ENCODE peak calls at places on chromosomes 1 and 21, in seven cellular contexts. H, Z, F, D, N, Q and J are unnamed samples.

GRCh38 chr21:46622226-46622625 is 13.2 kb upstream of the PRMT2 start:
- DNase-seq in N (no peak), F (no peak), H (peak), Z (peak), D (peak), Q (no peak), J (no peak)

GRCh38 chr1:94597701-94598100 is 56.1 kb upstream of the F3 start:
- DNase-seq in Z (no peak), Q (no peak), N (no peak), D (no peak), H (no peak), F (no peak), J (no peak)

GRCh38 chr1:116766616-116767469 is 12.6 kb downstream of the CD2 start:
- DNase-seq in D (no peak), N (no peak), Z (no peak), Q (no peak), F (no peak), H (no peak), J (no peak)

GRCh38 chr1:45407888-45408287 is 67.6 kb upstream of the MUTYH start:
- DNase-seq in H (no peak), D (no peak), N (no peak), Q (no peak), Z (no peak), F (no peak), J (no peak)

GRCh38 chr1:58500036-58500435 is 46.5 kb downstream of the OMA1 start:
- DNase-seq in D (no peak), Z (no peak), Q (no peak), F (no peak), N (no peak), H (no peak), J (no peak)

GRCh38 chr21:35603471-35603870 is 456.9 kb downstream of the SETD4 start:
- DNase-seq in Q (no peak), Z (peak), H (no peak), F (no peak), N (no peak), D (no peak), J (no peak)

GRCh38 chr1:98336472-98337118 is 324.9 kb upstream of the SNX7 start:
- DNase-seq in F (no peak), Q (no peak), N (no peak), Z (peak), H (peak), D (no peak), J (no peak)

GRCh38 chr1:102783487-102783886 is 324.8 kb downstream of the COL11A1 start:
- DNase-seq in N (no peak), H (no peak), D (no peak), Z (no peak), Q (no peak), F (no peak), J (no peak)

GRCh38 chr1:220159026-220159425 is 65.1 kb downstream of the IARS2 start:
- DNase-seq in D (no peak), N (no peak), Z (no peak), F (no peak), H (no peak), Q (no peak), J (no peak)
- TF ChIP-seq CTCF in D (no peak), N (no peak), Z (no peak), F (no peak), H (no peak), Q (no peak), J (no peak)

DNA sequence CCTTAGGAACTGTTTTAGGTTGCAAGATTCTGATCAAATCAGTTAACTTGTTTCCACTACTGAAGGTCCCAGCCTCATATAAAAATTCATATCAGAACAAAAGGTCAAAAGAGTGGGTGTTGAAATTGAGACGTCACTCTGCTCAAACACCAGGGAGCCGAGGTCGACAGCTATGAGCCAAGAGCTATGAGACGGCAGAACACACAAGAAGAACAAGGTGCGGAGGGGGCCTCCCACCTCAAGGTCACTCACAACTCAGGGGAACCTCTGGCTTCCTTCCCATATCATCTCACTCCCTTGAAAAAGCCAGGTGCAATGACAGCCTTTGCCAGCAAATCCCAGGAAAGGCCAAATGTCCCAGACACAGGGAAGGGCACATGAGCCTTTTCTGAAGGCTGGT is 749 bp downstream of the SEC16B start:
- DNase-seq in F (no peak), Z (peak), D (no peak), H (no peak), N (no peak), Q (peak), J (no peak)
- TF ChIP-seq POLR2A in F (no peak), Z (no peak), D (no peak), H (no peak), N (no peak), Q (no peak), J (no peak)

DNA sequence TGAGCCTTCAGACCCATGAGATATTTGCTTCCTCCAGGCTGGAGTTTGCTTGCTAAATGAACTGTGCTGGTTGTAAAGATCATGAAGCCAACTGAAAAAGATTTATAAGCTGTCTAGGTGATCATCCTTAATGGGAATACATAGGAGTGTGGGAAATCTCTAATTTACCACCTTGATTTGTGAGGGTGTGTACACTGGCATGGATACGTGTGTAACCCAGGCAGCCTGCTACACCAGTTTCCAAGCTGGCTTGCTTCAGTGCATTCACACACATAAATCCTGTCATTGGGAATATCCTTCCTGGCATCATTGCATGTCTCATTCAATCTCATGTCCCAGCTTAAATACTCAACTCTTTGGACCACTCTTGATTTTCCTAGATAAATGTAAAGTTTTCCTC is 57.6 kb upstream of the GNG12 start:
- DNase-seq in D (no peak), N (no peak), F (no peak), H (no peak), Z (no peak), Q (no peak), J (no peak)
- TF ChIP-seq CTCF in D (no peak), N (no peak), F (no peak), H (no peak), Z (no peak), Q (no peak), J (no peak)

DNA sequence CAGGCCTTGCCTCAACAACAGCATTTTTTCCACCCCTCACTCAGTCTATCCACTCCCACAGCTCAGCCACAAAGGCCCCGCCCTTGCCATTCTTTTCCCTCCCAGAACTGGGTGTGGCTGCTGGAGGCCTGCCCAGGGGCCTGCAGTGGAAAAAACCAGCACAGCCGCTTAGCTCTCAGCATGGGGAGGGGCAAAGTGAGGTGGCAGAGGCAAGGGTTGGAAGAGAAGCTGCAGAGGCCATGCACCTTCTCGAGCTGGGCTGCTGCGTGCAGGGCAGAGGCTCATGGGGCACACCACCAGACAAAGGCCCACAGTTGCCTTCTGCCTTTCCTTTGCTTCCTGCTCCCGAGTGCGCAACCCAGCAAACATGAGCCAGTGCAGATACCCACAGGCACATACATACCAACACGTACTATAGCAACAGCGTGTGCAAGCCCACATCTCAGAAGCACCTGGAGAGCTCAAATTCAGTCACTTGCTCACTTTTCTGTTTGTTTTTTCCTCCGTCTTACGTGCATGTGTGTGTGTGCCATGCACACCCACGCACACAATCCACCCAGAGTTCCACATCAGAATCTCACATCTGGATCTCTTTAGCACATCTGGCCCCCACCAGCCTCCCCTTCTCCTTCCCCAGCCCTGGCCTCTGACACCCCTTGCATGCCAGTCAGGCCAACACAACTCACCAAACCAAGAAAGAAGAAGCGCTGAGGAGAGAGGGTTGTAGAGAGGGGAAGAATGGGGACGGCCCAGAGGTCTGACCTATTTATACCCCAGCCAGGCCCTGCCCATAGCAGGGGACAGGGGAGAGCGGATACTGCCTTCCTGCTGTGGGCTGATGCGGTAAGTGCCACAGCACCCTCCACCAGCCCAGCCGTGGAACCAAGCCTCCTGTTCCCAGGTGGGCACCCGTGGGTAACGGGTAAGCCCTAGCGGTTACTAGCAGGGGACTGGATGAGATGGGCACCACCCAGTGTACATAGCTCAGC is at the start of gene S100A4:
- DNase-seq in Q (peak), F (peak), N (peak), H (peak), D (peak), Z (peak), J (peak)
- TF ChIP-seq POLR2A in Q (no peak), F (peak), N (no peak), H (peak), D (peak), Z (peak), J (peak)

GRCh38 chr1:5751833-5752714 is 240.2 kb downstream of the NPHP4 start:
- DNase-seq in N (no peak), F (no peak), Q (no peak), H (no peak), Z (no peak), D (no peak), J (no peak)
- TF ChIP-seq CTCF in N (no peak), F (no peak), Q (no peak), H (no peak), Z (no peak), D (no peak), J (no peak)

GRCh38 chr1:234907585-234908457 is 220.8 kb downstream of the TOMM20 start:
- DNase-seq in D (no peak), N (no peak), F (no peak), Q (no peak), H (no peak), Z (peak), J (no peak)
- TF ChIP-seq POLR2A in D (no peak), N (no peak), F (no peak), Q (no peak), H (no peak), Z (no peak), J (no peak)

GRCh38 chr1:50604580-50604979 is 181.3 kb upstream of the DMRTA2 start:
- DNase-seq in F (no peak), H (no peak), Z (no peak), Q (no peak), D (no peak), N (no peak), J (no peak)
- TF ChIP-seq CTCF in F (no peak), H (no peak), Z (no peak), Q (no peak), D (no peak), N (no peak), J (no peak)

GRCh38 chr1:110002695-110003094 is 18.1 kb downstream of the AHCYL1 start:
- DNase-seq in H (no peak), F (no peak), Q (no peak), N (no peak), Z (no peak), D (no peak), J (no peak)

GRCh38 chr1:110004583-110004982 is 20.0 kb downstream of the AHCYL1 start:
- DNase-seq in D (no peak), Q (no peak), N (no peak), Z (no peak), F (no peak), H (no peak), J (no peak)

GRCh38 chr1:110005971-110006370 is 21.4 kb downstream of the AHCYL1 start:
- DNase-seq in H (no peak), Q (no peak), F (no peak), D (no peak), Z (no peak), N (no peak), J (no peak)

GRCh38 chr1:110006516-110006915 is 22.0 kb downstream of the AHCYL1 start:
- DNase-seq in D (no peak), N (no peak), F (no peak), Z (no peak), H (no peak), Q (no peak), J (no peak)

DNA sequence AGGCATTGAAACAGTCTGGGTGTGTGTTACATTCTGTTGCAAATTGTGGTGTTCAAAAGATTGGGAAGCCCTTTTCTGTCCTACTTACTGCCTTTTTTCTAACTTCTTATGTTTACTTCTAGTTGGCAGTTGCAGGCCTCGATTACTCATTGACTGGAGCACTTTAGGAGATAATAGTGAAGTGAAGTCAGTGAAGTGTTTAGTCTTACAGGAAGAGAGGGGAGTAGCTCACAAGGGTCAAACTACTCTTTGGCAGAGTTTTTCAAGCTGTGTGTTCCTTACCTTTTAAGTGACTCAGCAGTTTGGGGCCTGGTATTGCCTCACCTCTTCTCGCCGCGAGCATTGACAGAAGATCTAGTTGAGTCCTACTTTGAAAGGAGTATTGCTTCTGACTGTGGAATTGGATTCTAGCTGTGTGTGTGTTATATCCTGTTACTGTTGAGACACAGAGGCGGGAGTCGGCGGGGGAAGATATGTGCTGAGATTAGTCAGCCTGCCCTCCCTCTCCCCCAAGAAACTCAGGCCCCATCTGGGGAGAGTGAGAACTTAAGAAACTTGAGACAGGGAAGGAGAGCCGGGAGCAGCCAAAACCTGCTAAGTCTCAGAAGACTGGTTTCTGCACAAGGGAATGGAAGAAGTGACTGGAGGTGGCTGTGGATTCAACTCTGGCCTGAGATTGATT is 19.3 kb downstream of the AHCYL1 start:
- DNase-seq in F (peak), H (peak), Z (peak), Q (no peak), N (peak), D (peak), J (no peak)
- TF ChIP-seq POLR2A in F (no peak), H (peak), Z (peak), Q (no peak), N (no peak), D (no peak), J (no peak)

GRCh38 chr1:8879348-8880067 is 1.0 kb upstream of the ENO1 start:
- DNase-seq in D (no peak), Q (no peak), N (no peak), H (no peak), Z (no peak), F (no peak), J (no peak)
- TF ChIP-seq CTCF in D (no peak), Q (no peak), N (no peak), H (no peak), Z (no peak), F (no peak), J (no peak)